ENCODE peak calls at places on chromosomes 12 and 14, in nine cellular contexts. H is IMR-90, R is ovary, V is thyroid gland, L is suprapubic skin, O is HCT116, X is sigmoid colon, P is heart left ventricle, F is stomach. B is an unnamed sample.

GRCh38 chr12:84814664-84815245 is 97.8 kb downstream of the SLC6A15 start:
- DNase-seq in F (no peak), H (peak; percentile 21), V (no peak), L (no peak), R (no peak), P (no peak), X (no peak), O (no peak), B (no peak)

GRCh38 chr12:47903927-47904646 is 707 bp downstream of the VDR start:
- DNase-seq in F (peak; percentile 66), P (peak; percentile 35), R (peak; percentile 49), O (peak; percentile 29), V (peak; percentile 39), L (no peak), X (peak; percentile 79), H (peak; percentile 82), B (peak; percentile 66)

GRCh38 chr12:120261951-120262851 is 3.3 kb downstream of the PXN start:
- DNase-seq in L (no peak), F (no peak), H (no peak), P (no peak), O (peak; percentile 70), V (no peak), R (no peak), X (peak; percentile 76), B (no peak)

GRCh38 chr12:127773520-127773919 is 493.4 kb upstream of the TMEM132C start:
- DNase-seq in H (no peak), R (no peak), F (no peak), L (no peak), O (no peak), P (no peak), V (peak; percentile 17), X (no peak), B (no peak)

GRCh38 chr12:110782068-110782467 is 39.4 kb upstream of the PPP1CC start:
- DNase-seq in R (no peak), V (no peak), X (no peak), L (no peak), O (no peak), F (no peak), H (no peak), P (no peak), B (no peak)

GRCh38 chr12:65362231-65362630 is 83.7 kb downstream of the MSRB3 start:
- DNase-seq in L (no peak), R (no peak), V (no peak), P (no peak), H (peak; percentile 22), X (no peak), F (no peak), O (no peak), B (no peak)

GRCh38 chr14:104650057-104650980 is 39.1 kb upstream of the INF2 start:
- DNase-seq in R (peak; percentile 68), O (no peak), P (peak; percentile 72), H (peak; percentile 31), V (peak; percentile 52), X (peak; percentile 81), L (no peak), F (peak; percentile 69), B (no peak)

GRCh38 chr12:27818421-27818918 is 38.4 kb upstream of the MANSC4 start:
- DNase-seq in X (peak; percentile 83), L (no peak), P (no peak), O (no peak), H (peak; percentile 36), R (no peak), F (no peak), V (no peak), B (no peak)

GRCh38 chr12:116406529-116406928 is 129.0 kb upstream of the MED13L start:
- DNase-seq in L (peak; percentile 96), R (peak; percentile 82), X (peak; percentile 95), H (peak; percentile 55), F (peak; percentile 48), V (peak; percentile 46), O (peak; percentile 83), P (peak; percentile 80), B (peak; percentile 99)

GRCh38 chr14:48690349-48690748 is 895.8 kb downstream of the RPS29 start:
- DNase-seq in L (no peak), O (peak; percentile 8), R (no peak), H (peak; percentile 10), V (no peak), F (no peak), P (no peak), X (no peak), B (no peak)
- TF ChIP-seq CTCF in L (no peak), O (peak; percentile 24), R (no peak), H (no peak), V (no peak), F (no peak), P (no peak), X (no peak), B (no peak)

GRCh38 chr14:22653012-22653621 is 9.0 kb upstream of the OR6J1 start:
- DNase-seq in X (peak; percentile 72), P (peak; percentile 46), O (peak; percentile 73), L (no peak), H (peak; percentile 74), V (peak; percentile 70), F (peak; percentile 79), R (peak; percentile 56), B (no peak)

GRCh38 chr14:22648506-22648905 is 4.4 kb upstream of the OR6J1 start:
- DNase-seq in O (no peak), F (no peak), R (no peak), H (no peak), V (no peak), P (no peak), X (no peak), L (no peak), B (no peak)

GRCh38 chr14:22650046-22650739 is 6.0 kb upstream of the OR6J1 start:
- DNase-seq in L (no peak), R (no peak), F (no peak), H (no peak), V (no peak), P (no peak), O (no peak), X (no peak), B (no peak)

GRCh38 chr14:22651586-22651985 is 7.4 kb upstream of the OR6J1 start:
- DNase-seq in P (no peak), X (no peak), H (no peak), F (no peak), R (no peak), O (no peak), V (no peak), L (no peak), B (no peak)

DNA sequence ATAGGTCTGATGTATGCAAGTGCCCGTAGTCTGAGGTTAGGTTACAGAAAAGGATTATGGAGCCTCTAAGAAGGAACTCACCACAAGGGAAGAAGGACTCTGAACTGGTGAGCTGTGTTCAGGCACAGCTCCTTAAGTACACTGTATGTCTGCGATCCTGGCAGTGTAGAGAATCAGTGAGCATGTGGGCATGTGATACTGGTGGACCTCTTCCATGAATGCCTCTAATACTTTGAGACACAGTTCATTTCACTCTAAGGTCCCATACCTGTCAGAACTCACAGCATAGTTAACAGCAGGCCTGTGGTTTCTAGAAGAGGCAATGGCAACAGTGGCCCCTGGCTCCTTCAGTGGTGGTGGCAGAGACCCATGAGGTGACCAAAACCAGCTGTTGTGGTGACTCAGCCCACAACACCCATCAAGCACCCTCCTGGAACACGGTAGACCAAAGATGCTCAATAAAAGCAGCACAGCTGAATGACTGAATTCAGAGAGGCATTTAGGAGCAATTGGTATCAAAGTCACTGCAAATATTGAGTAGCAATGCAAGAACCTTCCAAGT is 6.9 kb upstream of the OR6J1 start:
- DNase-seq in F (no peak), P (no peak), L (no peak), V (no peak), R (no peak), O (peak; percentile 47), H (no peak), X (no peak), B (no peak)
- TF ChIP-seq POLR2A in F (no peak), P (no peak), L (no peak), V (no peak), R (no peak), O (peak; percentile 98), H (no peak), X (no peak), B (no peak)

GRCh38 chr12:117456076-117456475 is 94.7 kb upstream of the NOS1 start:
- DNase-seq in X (no peak), H (no peak), R (no peak), L (no peak), P (no peak), O (no peak), F (no peak), V (no peak), B (no peak)

GRCh38 chr12:117453961-117454360 is 92.5 kb upstream of the NOS1 start:
- DNase-seq in L (no peak), R (no peak), H (no peak), F (no peak), P (no peak), V (no peak), X (no peak), O (no peak), B (no peak)

GRCh38 chr12:117447665-117448366 is 86.4 kb upstream of the NOS1 start:
- DNase-seq in L (no peak), H (no peak), R (no peak), X (no peak), V (no peak), P (no peak), F (no peak), O (no peak), B (no peak)

GRCh38 chr12:117450186-117450585 is 88.8 kb upstream of the NOS1 start:
- DNase-seq in O (no peak), R (no peak), H (no peak), P (no peak), X (no peak), V (no peak), L (no peak), F (no peak), B (no peak)

GRCh38 chr12:117452071-117452470 is 90.6 kb upstream of the NOS1 start:
- DNase-seq in R (no peak), F (no peak), H (no peak), V (no peak), L (no peak), O (no peak), P (no peak), X (no peak), B (no peak)
- H3K9me3 ChIP-seq in R (no peaks in the 10 kb centered on the region), F (no peaks in the 10 kb centered on the region), H (peaks cover 51% of the 10 kb centered on the region), V (no peaks in the 10 kb centered on the region), L (no peaks in the 10 kb centered on the region), O (peaks cover 4% of the 10 kb centered on the region), P (no peaks in the 10 kb centered on the region), X (no peaks in the 10 kb centered on the region), B (no peaks in the 10 kb centered on the region)

GRCh38 chr14:35212471-35213142 is 79.6 kb upstream of the PSMA6 start:
- DNase-seq in V (no peak), L (no peak), H (no peak), X (no peak), O (no peak), P (no peak), F (no peak), R (no peak), B (no peak)

GRCh38 chr14:35218963-35219362 is 73.2 kb upstream of the PSMA6 start:
- DNase-seq in F (no peak), P (no peak), O (no peak), X (no peak), H (no peak), R (no peak), V (no peak), L (no peak), B (no peak)

GRCh38 chr14:35213143-35213788 is 78.9 kb upstream of the PSMA6 start:
- DNase-seq in O (no peak), X (no peak), H (no peak), R (peak; percentile 77), F (no peak), L (no peak), V (no peak), P (no peak), B (no peak)

GRCh38 chr14:35213869-35214387 is 78.3 kb upstream of the PSMA6 start:
- DNase-seq in F (no peak), R (no peak), V (no peak), L (no peak), O (no peak), X (no peak), H (peak; percentile 47), P (no peak), B (no peak)

GRCh38 chr14:35215110-35215872 is 76.9 kb upstream of the PSMA6 start:
- DNase-seq in L (no peak), O (peak; percentile 38), H (peak; percentile 80), F (no peak), V (no peak), P (no peak), X (no peak), R (no peak), B (no peak)
- TF ChIP-seq CTCF in L (no peak), O (peak; percentile 35), H (peak; percentile 84), F (no peak), V (peak; percentile 67), P (peak; percentile 28), X (peak; percentile 60), R (no peak), B (no peak)

B was measured in gastrocnemius medialis.